ENCODE peak calls at places on chromosome 7, in four cellular contexts. J, T, Q and I are unnamed samples.

GRCh38 chr7:41695661-41696322 is 7.1 kb downstream of the INHBA start:
- DNase-seq in Q (no peak), T (no peak), J (no peak), I (no peak)

GRCh38 chr7:155182406-155182970 is 112.4 kb downstream of the HTR5A start:
- DNase-seq in T (peak), Q (no peak), J (no peak), I (no peak)

GRCh38 chr7:27143022-27143949 is at the start of gene HOXA5:
- DNase-seq in T (no peak), J (no peak), Q (no peak), I (no peak)

GRCh38 chr7:124723012-124723411 is 42.6 kb downstream of the GPR37 start:
- DNase-seq in Q (no peak), J (no peak), T (no peak), I (no peak)

GRCh38 chr7:55180821-55181542 is 162.2 kb downstream of the EGFR start:
- DNase-seq in T (no peak), J (no peak), Q (no peak), I (no peak)

GRCh38 chr7:37534893-37535610 is 86.4 kb upstream of the ELMO1 start:
- DNase-seq in Q (no peak), T (no peak), J (no peak), I (no peak)

GRCh38 chr7:151863386-151864079 is 13.4 kb downstream of the PRKAG2 start:
- DNase-seq in J (no peak), Q (no peak), T (no peak), I (no peak)

GRCh38 chr7:3154881-3155494 is 111.3 kb upstream of the CARD11 start:
- DNase-seq in J (no peak), T (no peak), Q (no peak), I (no peak)

GRCh38 chr7:143507094-143507518 is 29.4 kb downstream of the TAS2R41 start:
- DNase-seq in T (no peak), Q (no peak), J (no peak), I (no peak)

GRCh38 chr7:5586279-5586962 is 162.8 kb upstream of the TNRC18 start:
- DNase-seq in J (no peak), T (no peak), Q (no peak), I (no peak)

GRCh38 chr7:52260046-52260665 is 775.3 kb upstream of the POM121L12 start:
- DNase-seq in T (no peak), Q (no peak), J (no peak), I (no peak)

GRCh38 chr7:35492451-35493175 is 202.3 kb downstream of the HERPUD2 start:
- DNase-seq in T (no peak), Q (no peak), J (no peak), I (no peak)

GRCh38 chr7:103106336-103107070 is 31.6 kb downstream of the ARMC10 start:
- DNase-seq in J (no peak), T (no peak), Q (no peak), I (no peak)

GRCh38 chr7:43248961-43249807 is 136.7 kb downstream of the HECW1 start:
- DNase-seq in Q (no peak), J (no peak), T (no peak), I (no peak)

GRCh38 chr7:100589341-100589935 is 3.3 kb downstream of the FBXO24 start:
- DNase-seq in J (no peak), Q (no peak), T (no peak), I (no peak)

GRCh38 chr7:81327873-81328272 is 409.0 kb upstream of the SEMA3C start:
- DNase-seq in Q (no peak), J (no peak), T (no peak), I (no peak)

GRCh38 chr7:120988591-120989299 is at the start of gene CPED1:
- DNase-seq in Q (no peak), T (peak), J (peak), I (peak)

GRCh38 chr7:140638311-140638791 is 2.3 kb downstream of the DENND2A start:
- DNase-seq in Q (no peak), T (no peak), J (no peak), I (no peak)

GRCh38 chr7:4029941-4030340 is 652.2 kb upstream of the FOXK1 start:
- DNase-seq in J (no peak), Q (no peak), T (no peak), I (no peak)

GRCh38 chr7:18345641-18346234 is 149.8 kb upstream of the HDAC9 start:
- DNase-seq in Q (no peak), T (no peak), J (no peak), I (peak)

GRCh38 chr7:95476904-95477594 is 8.7 kb upstream of the ASB4 start:
- DNase-seq in T (peak), Q (peak), J (no peak), I (peak)

GRCh38 chr7:138308116-138308515 is 151.9 kb upstream of the TRIM24 start:
- DNase-seq in T (no peak), Q (no peak), J (no peak), I (no peak)

GRCh38 chr7:151683615-151684407 is 164.1 kb upstream of the RHEB start:
- DNase-seq in T (no peak), Q (no peak), J (no peak), I (no peak)

GRCh38 chr7:106057204-106057961 is 54.7 kb downstream of the SYPL1 start:
- DNase-seq in Q (no peak), J (no peak), T (no peak), I (no peak)